ENCODE peak calls at places on chromosomes 1 and 21, in six cellular contexts. Y is H9, C is IMR-90, O is mesenchymal stem cell, R is neuronal stem cell, A is H1. W is an unnamed sample. For H3K4me1, the result is how much of the 10 kb centered on the place peaks cover.

GRCh38 chr1:100265562-100265930 is 470 bp upstream of the RTCA start:
- DNase-seq in Y (no peak), C (peak), O (no peak), R (no peak), A (no peak), W (peak)

GRCh38 chr1:37629008-37629407 is 5.7 kb downstream of the RSPO1 start:
- DNase-seq in Y (no peak), C (no peak), O (no peak), R (no peak), A (no peak), W (no peak)

GRCh38 chr1:47388548-47389238 is 27.4 kb upstream of the FOXE3 start:
- DNase-seq in Y (peak), C (peak), O (peak), R (peak), A (peak), W (peak)

GRCh38 chr21:15446193-15446592 is 283.6 kb upstream of the USP25 start:
- DNase-seq in Y (no peak), C (no peak), O (no peak), R (no peak), A (no peak), W (no peak)

GRCh38 chr1:147545133-147545532 is 3.8 kb downstream of the BCL9 start:
- DNase-seq in Y (peak), C (peak), O (no peak), R (no peak), A (peak), W (no peak)

GRCh38 chr1:23638188-23638619 is 53.4 kb upstream of the RPL11 start:
- DNase-seq in Y (no peak), C (no peak), O (peak), R (no peak), A (no peak), W (no peak)

GRCh38 chr1:216793303-216793702 is 70.1 kb upstream of the ESRRG start:
- DNase-seq in Y (peak), C (no peak), O (no peak), R (no peak), A (no peak), W (no peak)

GRCh38 chr1:110515896-110516295 is 3.1 kb downstream of the KCNA10 start:
- DNase-seq in Y (no peak), C (peak), O (no peak), R (no peak), A (no peak), W (peak)

GRCh38 chr1:231856426-231856825 is 229.8 kb downstream of the DISC1 start:
- DNase-seq in Y (no peak), C (no peak), O (no peak), R (no peak), A (no peak), W (no peak)

GRCh38 chr1:207840380-207840779 is 70.5 kb downstream of the CD34 start:
- DNase-seq in Y (no peak), C (no peak), O (no peak), R (no peak), A (no peak), W (no peak)

GRCh38 chr1:214209260-214209808 is 71.6 kb upstream of the SMYD2 start:
- DNase-seq in Y (no peak), C (no peak), O (no peak), R (no peak), A (no peak), W (no peak)

GRCh38 chr1:203177471-203178039 is 1.9 kb upstream of the MYBPH start:
- DNase-seq in Y (no peak), C (peak), O (peak), R (no peak), A (no peak), W (no peak)

GRCh38 chr1:155255243-155256100 is at the start of gene ENTREP3:
- DNase-seq in Y (peak), C (peak), O (peak), R (peak), A (peak), W (peak)

GRCh38 chr1:231161711-231162299 is at the start of gene TRIM67:
- DNase-seq in Y (peak), C (no peak), O (peak), R (no peak), A (peak), W (peak)

GRCh38 chr1:29395724-29396437 is 159.6 kb downstream of the PTPRU start:
- DNase-seq in Y (no peak), C (no peak), O (no peak), R (no peak), A (no peak), W (no peak)

GRCh38 chr1:95407864-95408291 is 173.9 kb downstream of the RWDD3 start:
- DNase-seq in Y (peak), C (no peak), O (no peak), R (no peak), A (peak), W (no peak)

GRCh38 chr1:59005491-59006308 is 221.9 kb upstream of the JUN start:
- DNase-seq in Y (peak), C (no peak), O (no peak), R (no peak), A (no peak), W (no peak)

GRCh38 chr1:242205622-242206489 is 207.0 kb upstream of the MAP1LC3C start:
- DNase-seq in Y (no peak), C (no peak), O (no peak), R (no peak), A (peak), W (no peak)

GRCh38 chr1:215526147-215526845 is 40.8 kb upstream of the KCTD3 start:
- DNase-seq in Y (no peak), C (peak), O (peak), R (peak), A (no peak), W (peak)

GRCh38 chr1:200510228-200510623 is 100.4 kb upstream of the ZNF281 start:
- DNase-seq in Y (peak), C (peak), O (peak), R (peak), A (peak), W (peak)

GRCh38 chr1:203286161-203286984 is 18.9 kb upstream of the BTG2 start:
- DNase-seq in Y (no peak), C (no peak), O (peak), R (no peak), A (no peak), W (no peak)

GRCh38 chr1:36326499-36326898 is 3.1 kb upstream of the EVA1B start:
- DNase-seq in Y (no peak), C (no peak), O (no peak), R (no peak), A (no peak), W (no peak)

GRCh38 chr1:1421907-1422464 is 910 bp upstream of the ANKRD65 start:
- DNase-seq in Y (no peak), C (no peak), O (no peak), R (no peak), A (no peak), W (no peak)

GRCh38 chr1:9689971-9690381 is 38.4 kb downstream of the PIK3CD start:
- DNase-seq in Y (peak), C (no peak), O (peak), R (peak), A (peak), W (no peak)

GRCh38 chr1:89721351-89721750 is 88.4 kb downstream of the LRRC8C start:
- DNase-seq in Y (no peak), C (peak), O (peak), R (no peak), A (no peak), W (no peak)

GRCh38 chr1:886311-886710 is 37.4 kb upstream of the SAMD11 start:
- DNase-seq in Y (no peak), C (no peak), O (no peak), R (no peak), A (no peak), W (no peak)

GRCh38 chr21:33670076-33670475 is 27.8 kb downstream of the ITSN1 start:
- DNase-seq in Y (no peak), C (peak), O (no peak), R (no peak), A (no peak), W (no peak)

GRCh38 chr1:219444469-219444868 is 168.4 kb downstream of the ZC3H11B start:
- DNase-seq in Y (no peak), C (no peak), O (no peak), R (no peak), A (no peak), W (no peak)

GRCh38 chr1:207698822-207699483 is 52.9 kb upstream of the CD46 start:
- DNase-seq in Y (peak), C (peak), O (peak), R (peak), A (peak), W (peak)

GRCh38 chr1:117312453-117313138 is 54.7 kb upstream of the MAN1A2 start:
- DNase-seq in Y (no peak), C (peak), O (peak), R (no peak), A (no peak), W (peak)

GRCh38 chr21:24255591-24255990 is 1351.7 kb downstream of the MRPL39 start:
- DNase-seq in Y (no peak), C (no peak), O (no peak), R (no peak), A (no peak), W (no peak)

GRCh38 chr1:51329443-51330325 is 678 bp downstream of the TTC39A start:
- DNase-seq in Y (no peak), C (no peak), O (no peak), R (no peak), A (no peak), W (no peak)

GRCh38 chr1:55231745-55232144 is 16.6 kb upstream of the USP24 start:
- DNase-seq in Y (no peak), C (no peak), O (no peak), R (no peak), A (no peak), W (no peak)

GRCh38 chr1:59452026-59452425 is 155.1 kb downstream of the FGGY start:
- DNase-seq in Y (no peak), C (no peak), O (no peak), R (no peak), A (no peak), W (peak)

GRCh38 chr1:154442006-154442740 is 37.0 kb downstream of the IL6R start:
- DNase-seq in Y (no peak), C (peak), O (peak), R (no peak), A (peak), W (peak)

GRCh38 chr1:57065442-57065841 is 99.6 kb upstream of the C8B start:
- DNase-seq in Y (no peak), C (no peak), O (no peak), R (no peak), A (no peak), W (no peak)

GRCh38 chr1:213622365-213623087 is 365.2 kb upstream of the PROX1 start:
- DNase-seq in Y (no peak), C (no peak), O (no peak), R (no peak), A (no peak), W (no peak)

GRCh38 chr1:224513787-224514209 is 79.2 kb upstream of the WDR26 start:
- DNase-seq in Y (peak), C (peak), O (peak), R (peak), A (peak), W (peak)

GRCh38 chr1:59678809-59679228 is 135.9 kb upstream of the HOOK1 start:
- DNase-seq in Y (no peak), C (peak), O (peak), R (peak), A (no peak), W (peak)

GRCh38 chr1:7008331-7008730 is 223.1 kb downstream of the CAMTA1 start:
- DNase-seq in Y (peak), C (no peak), O (no peak), R (no peak), A (no peak), W (no peak)

GRCh38 chr1:7009741-7010525 is 224.7 kb downstream of the CAMTA1 start:
- DNase-seq in Y (no peak), C (no peak), O (no peak), R (no peak), A (no peak), W (no peak)

GRCh38 chr1:7007902-7008301 is 222.6 kb downstream of the CAMTA1 start:
- DNase-seq in Y (peak), C (no peak), O (no peak), R (no peak), A (no peak), W (no peak)

GRCh38 chr1:7010534-7011200 is 225.4 kb downstream of the CAMTA1 start:
- DNase-seq in Y (no peak), C (no peak), O (no peak), R (no peak), A (no peak), W (no peak)

DNA sequence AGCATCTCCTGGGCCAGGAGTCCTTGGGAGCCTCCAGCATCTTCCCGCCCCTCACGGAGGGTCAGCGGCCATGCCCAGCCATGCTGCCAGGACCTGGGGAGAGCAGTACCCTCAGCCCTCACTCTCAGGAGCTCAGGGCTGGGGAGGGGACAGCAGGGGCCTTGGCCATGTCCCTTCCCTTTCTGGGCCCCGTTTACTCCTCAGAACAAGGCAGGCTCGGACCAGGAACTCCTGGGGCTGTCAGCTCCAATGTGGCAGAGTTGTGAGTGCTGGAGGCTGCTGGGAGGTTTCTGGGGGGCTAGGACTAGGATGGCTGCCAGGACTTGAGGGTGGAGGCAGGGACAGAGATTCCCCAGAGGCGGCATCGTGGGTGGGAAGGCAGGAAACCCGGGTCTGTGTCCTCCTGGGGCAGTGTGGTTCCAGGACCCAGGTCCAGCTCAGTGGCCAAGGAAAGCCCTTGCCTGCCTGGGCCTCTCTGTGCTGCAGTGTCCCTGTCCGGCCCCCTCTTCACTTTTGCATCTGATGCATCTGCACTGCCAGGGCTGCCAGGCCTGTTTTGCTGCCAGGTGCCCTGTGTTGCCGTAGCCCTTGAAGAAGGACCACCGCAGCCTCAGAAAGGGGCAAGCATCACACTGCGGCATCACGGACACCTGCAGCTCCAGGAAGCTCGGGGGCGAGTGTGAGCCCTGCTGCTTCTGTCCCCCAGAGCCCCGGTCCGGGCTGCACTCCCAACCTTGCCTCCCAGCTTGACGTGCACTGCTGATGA is 223.9 kb downstream of the CAMTA1 start:
- DNase-seq in Y (no peak), C (no peak), O (no peak), R (no peak), A (no peak), W (no peak)
- H4K91ac ChIP-seq in Y (no peak), C (no peak), O (no peak), R (no peak), A (no peak), W (no peak)

GRCh38 chr1:26375081-26375480 is 2.5 kb upstream of the ZNF683 start:
- DNase-seq in Y (no peak), C (no peak), O (no peak), R (no peak), A (no peak), W (no peak)

GRCh38 chr1:26373789-26374188 is 1.2 kb upstream of the ZNF683 start:
- DNase-seq in Y (no peak), C (no peak), O (no peak), R (no peak), A (no peak), W (no peak)

GRCh38 chr1:26378879-26379251 is 6.3 kb upstream of the ZNF683 start:
- DNase-seq in Y (no peak), C (no peak), O (no peak), R (no peak), A (no peak), W (no peak)

GRCh38 chr1:26376050-26376449 is 3.5 kb upstream of the ZNF683 start:
- DNase-seq in Y (no peak), C (no peak), O (no peak), R (no peak), A (no peak), W (no peak)

GRCh38 chr1:26378088-26378878 is 5.7 kb upstream of the ZNF683 start:
- DNase-seq in Y (no peak), C (peak), O (peak), R (no peak), A (no peak), W (peak)
- H3K4me1 ChIP-seq in Y (under half), C (under half), O (under half), R (under half), A (under half), W (under half)

DNA sequence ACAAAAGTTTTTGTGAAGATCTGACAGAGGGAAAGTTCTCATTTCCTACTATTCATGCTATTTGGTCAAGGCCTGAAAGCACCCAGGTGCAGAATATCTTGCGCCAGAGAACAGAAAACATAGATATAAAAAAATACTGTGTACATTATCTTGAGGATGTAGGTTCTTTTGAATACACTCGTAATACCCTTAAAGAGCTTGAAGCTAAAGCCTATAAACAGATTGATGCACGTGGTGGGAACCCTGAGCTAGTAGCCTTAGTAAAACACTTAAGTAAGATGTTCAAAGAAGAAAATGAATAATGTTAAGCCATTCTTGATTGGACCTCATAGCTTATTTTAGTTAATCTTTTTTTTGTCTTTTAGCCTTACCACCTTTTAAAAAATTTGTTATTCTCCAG is 14.1 kb downstream of the GGPS1 start:
- DNase-seq in Y (no peak), C (no peak), O (no peak), R (no peak), A (no peak), W (no peak)
- H4K91ac ChIP-seq in Y (no peak), C (no peak), O (no peak), R (no peak), A (no peak), W (no peak)

GRCh38 chr1:179879797-179880196 is 2.2 kb upstream of the TOR1AIP2 start:
- DNase-seq in Y (no peak), C (no peak), O (no peak), R (no peak), A (no peak), W (no peak)
- H3K4me1 ChIP-seq in Y (under half), C (under half), O (under half), R (under half), A (under half), W (under half)

GRCh38 chr1:46002751-46003150 is 129.7 kb downstream of the PIK3R3 start:
- DNase-seq in Y (peak), C (no peak), O (no peak), R (no peak), A (no peak), W (no peak)

GRCh38 chr1:45998218-45998617 is 134.2 kb downstream of the PIK3R3 start:
- DNase-seq in Y (no peak), C (no peak), O (no peak), R (no peak), A (no peak), W (no peak)

GRCh38 chr1:45999507-45999906 is 132.9 kb downstream of the PIK3R3 start:
- DNase-seq in Y (no peak), C (no peak), O (no peak), R (no peak), A (no peak), W (no peak)

GRCh38 chr1:46003315-46003714 is 129.1 kb downstream of the PIK3R3 start:
- DNase-seq in Y (no peak), C (no peak), O (no peak), R (no peak), A (peak), W (peak)

GRCh38 chr1:46001087-46001785 is 131.2 kb downstream of the PIK3R3 start:
- DNase-seq in Y (peak), C (no peak), O (no peak), R (no peak), A (peak), W (no peak)
- H4K91ac ChIP-seq in Y (no peak), C (no peak), O (no peak), R (no peak), A (no peak), W (no peak)

GRCh38 chr1:167640051-167640450 is 10.0 kb downstream of the RCSD1 start:
- DNase-seq in Y (no peak), C (no peak), O (no peak), R (no peak), A (no peak), W (no peak)
- H3K4me1 ChIP-seq in Y (under half), C (under half), O (under half), R (under half), A (under half), W (under half)

GRCh38 chr1:163082971-163083370 is 13.8 kb downstream of the RGS4 start:
- DNase-seq in Y (no peak), C (no peak), O (no peak), R (no peak), A (no peak), W (no peak)
- H4K91ac ChIP-seq in Y (no peak), C (no peak), O (peak), R (no peak), A (no peak), W (no peak)

DNA sequence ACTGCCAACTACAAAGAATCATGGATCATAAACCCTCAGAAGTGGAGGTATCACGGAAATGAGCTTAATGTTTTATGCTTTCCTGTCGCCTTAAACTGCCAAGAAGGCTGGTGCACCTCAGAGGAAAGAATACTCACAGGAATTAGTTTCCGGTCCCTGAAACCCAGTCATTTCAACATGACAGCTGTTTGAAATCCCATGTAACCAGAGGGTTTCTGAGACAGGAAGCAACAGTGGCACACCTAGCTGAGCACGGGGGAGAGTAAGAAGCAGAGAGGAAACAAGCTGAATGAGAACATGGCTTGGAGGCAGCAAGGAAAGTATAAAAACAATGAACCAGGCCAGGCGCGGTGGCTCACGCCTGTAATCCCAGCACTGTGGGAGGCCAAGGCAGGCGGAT is 3.9 kb downstream of the JAK1 start:
- DNase-seq in Y (no peak), C (no peak), O (no peak), R (no peak), A (no peak), W (no peak)
- H3K4me1 ChIP-seq in Y (under half), C (under half), O (under half), R (under half), A (under half), W (under half)